ENCODE peak calls at places on chromosome 3, in four cellular contexts. One of them, this sample, is unnamed. For H3K4me1, the result is how much of the 10 kb centered on the place peaks cover.

GRCh38 chr3:52046186-52046913 is 10.0 kb downstream of the DUSP7 start:
- DNase-seq in BE2C: peak
- DNase-seq in adipocyte: peak
- DNase-seq in SK-N-SH: peak
- DNase-seq in this sample: peak

GRCh38 chr3:37906734-37907282 is 45.1 kb downstream of the CTDSPL start:
- DNase-seq in adipocyte: no peak
- DNase-seq in SK-N-SH: no peak
- DNase-seq in BE2C: no peak
- DNase-seq in this sample: no peak

GRCh38 chr3:158094917-158095301 is 11.3 kb downstream of the SHOX2 start:
- DNase-seq in SK-N-SH: no peak
- DNase-seq in adipocyte: no peak
- DNase-seq in BE2C: no peak
- DNase-seq in this sample: no peak

GRCh38 chr3:165444745-165445144 is 248.6 kb upstream of the SLITRK3 start:
- DNase-seq in adipocyte: no peak
- DNase-seq in SK-N-SH: no peak
- DNase-seq in BE2C: no peak
- DNase-seq in this sample: no peak

GRCh38 chr3:79473993-79474392 is 293.8 kb downstream of the ROBO1 start:
- DNase-seq in BE2C: no peak
- DNase-seq in adipocyte: no peak
- DNase-seq in SK-N-SH: no peak
- DNase-seq in this sample: no peak

GRCh38 chr3:71154846-71155245 is 428.7 kb downstream of the FOXP1 start:
- DNase-seq in adipocyte: peak
- DNase-seq in SK-N-SH: no peak
- DNase-seq in BE2C: no peak
- DNase-seq in this sample: no peak

GRCh38 chr3:23941440-23941839 is 3.6 kb upstream of the NR1D2 start:
- DNase-seq in BE2C: no peak
- DNase-seq in SK-N-SH: no peak
- DNase-seq in adipocyte: no peak
- DNase-seq in this sample: no peak

GRCh38 chr3:157086775-157087174 is 73.2 kb downstream of the CCNL1 start:
- DNase-seq in adipocyte: no peak
- DNase-seq in SK-N-SH: no peak
- DNase-seq in BE2C: no peak
- DNase-seq in this sample: no peak

GRCh38 chr3:172177046-172177445 is 137.7 kb downstream of the FNDC3B start:
- DNase-seq in BE2C: no peak
- DNase-seq in SK-N-SH: no peak
- DNase-seq in adipocyte: peak
- DNase-seq in this sample: no peak

GRCh38 chr3:147797095-147797494 is 387.9 kb downstream of the ZIC1 start:
- DNase-seq in BE2C: no peak
- DNase-seq in adipocyte: no peak
- DNase-seq in SK-N-SH: no peak
- DNase-seq in this sample: no peak

GRCh38 chr3:38382506-38383080 is 36.0 kb downstream of the XYLB start:
- DNase-seq in adipocyte: no peak
- DNase-seq in SK-N-SH: no peak
- DNase-seq in BE2C: no peak
- DNase-seq in this sample: no peak

DNA sequence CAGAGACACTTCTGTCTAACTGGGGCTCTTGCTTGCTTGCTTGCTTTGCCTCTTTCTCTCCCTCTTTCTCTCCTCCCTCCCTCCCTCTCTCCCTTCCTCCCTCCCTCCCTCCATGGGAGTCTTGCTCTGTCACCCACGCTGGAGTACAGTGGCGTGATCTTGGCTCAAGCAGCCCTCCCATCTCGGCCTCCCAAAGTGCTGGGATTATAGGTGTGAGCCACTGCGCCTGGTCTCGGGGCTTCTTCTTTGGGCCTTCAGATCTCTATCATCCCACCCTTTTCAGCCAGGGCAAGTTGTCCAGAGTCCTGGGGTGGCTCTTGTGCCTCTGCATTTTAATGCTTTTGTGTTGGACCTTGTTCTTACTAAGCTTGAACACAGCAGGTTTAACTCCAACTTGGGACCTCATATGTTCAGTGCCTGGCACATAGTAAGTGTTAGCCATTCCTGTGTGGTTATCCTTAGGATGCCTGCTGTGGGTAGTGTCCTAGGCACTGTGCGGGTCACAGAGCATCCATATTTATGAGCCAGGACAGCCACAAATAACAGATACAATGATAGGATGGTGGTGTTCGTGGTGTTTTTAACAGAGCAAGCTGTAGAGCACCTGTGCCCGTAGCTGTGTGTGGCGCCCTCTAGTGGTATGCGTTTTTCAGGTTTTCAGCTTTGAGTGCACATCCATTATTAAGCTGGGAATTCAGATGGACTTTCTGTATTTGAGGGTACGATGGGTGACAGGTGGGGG is 75.1 kb downstream of the CCK start:
- DNase-seq in adipocyte: peak
- DNase-seq in SK-N-SH: peak
- DNase-seq in BE2C: peak
- DNase-seq in this sample: peak
- H3K4me1 ChIP-seq in adipocyte: under half
- H3K4me1 ChIP-seq in SK-N-SH: under half
- H3K4me1 ChIP-seq in BE2C: under half
- H3K4me1 ChIP-seq in this sample: under half

GRCh38 chr3:114902691-114903101 is 244.4 kb downstream of the ZBTB20 start:
- DNase-seq in SK-N-SH: no peak
- DNase-seq in adipocyte: no peak
- DNase-seq in BE2C: no peak
- DNase-seq in this sample: peak
- H3K4me1 ChIP-seq in SK-N-SH: under half
- H3K4me1 ChIP-seq in adipocyte: under half
- H3K4me1 ChIP-seq in BE2C: under half
- H3K4me1 ChIP-seq in this sample: under half

GRCh38 chr3:61005591-61005990 is 245.7 kb downstream of the FHIT start:
- DNase-seq in SK-N-SH: no peak
- DNase-seq in adipocyte: no peak
- DNase-seq in BE2C: no peak
- DNase-seq in this sample: no peak

GRCh38 chr3:61008168-61008737 is 243.0 kb downstream of the FHIT start:
- DNase-seq in adipocyte: no peak
- DNase-seq in SK-N-SH: no peak
- DNase-seq in BE2C: no peak
- DNase-seq in this sample: no peak

GRCh38 chr3:61009025-61009424 is 242.2 kb downstream of the FHIT start:
- DNase-seq in BE2C: no peak
- DNase-seq in SK-N-SH: no peak
- DNase-seq in adipocyte: no peak
- DNase-seq in this sample: no peak
- H3K4me1 ChIP-seq in BE2C: under half
- H3K4me1 ChIP-seq in SK-N-SH: under half
- H3K4me1 ChIP-seq in adipocyte: under half
- H3K4me1 ChIP-seq in this sample: under half

GRCh38 chr3:119309591-119309990 is 15.4 kb downstream of the ARHGAP31 start:
- DNase-seq in adipocyte: no peak
- DNase-seq in BE2C: no peak
- DNase-seq in SK-N-SH: no peak
- DNase-seq in this sample: no peak
- H3K4me1 ChIP-seq in adipocyte: under half
- H3K4me1 ChIP-seq in BE2C: under half
- H3K4me1 ChIP-seq in SK-N-SH: under half
- H3K4me1 ChIP-seq in this sample: under half

GRCh38 chr3:123641084-123641462 is 56.2 kb upstream of the HACD2 start:
- DNase-seq in BE2C: no peak
- DNase-seq in SK-N-SH: no peak
- DNase-seq in adipocyte: no peak
- DNase-seq in this sample: no peak

GRCh38 chr3:123641505-123641904 is 56.7 kb upstream of the HACD2 start:
- DNase-seq in adipocyte: no peak
- DNase-seq in SK-N-SH: no peak
- DNase-seq in BE2C: no peak
- DNase-seq in this sample: no peak

GRCh38 chr3:123644358-123644757 is 59.5 kb upstream of the HACD2 start:
- DNase-seq in SK-N-SH: no peak
- DNase-seq in BE2C: no peak
- DNase-seq in adipocyte: no peak
- DNase-seq in this sample: no peak

GRCh38 chr3:123642182-123642956 is 57.5 kb upstream of the HACD2 start:
- DNase-seq in SK-N-SH: peak
- DNase-seq in BE2C: peak
- DNase-seq in adipocyte: peak
- DNase-seq in this sample: peak

DNA sequence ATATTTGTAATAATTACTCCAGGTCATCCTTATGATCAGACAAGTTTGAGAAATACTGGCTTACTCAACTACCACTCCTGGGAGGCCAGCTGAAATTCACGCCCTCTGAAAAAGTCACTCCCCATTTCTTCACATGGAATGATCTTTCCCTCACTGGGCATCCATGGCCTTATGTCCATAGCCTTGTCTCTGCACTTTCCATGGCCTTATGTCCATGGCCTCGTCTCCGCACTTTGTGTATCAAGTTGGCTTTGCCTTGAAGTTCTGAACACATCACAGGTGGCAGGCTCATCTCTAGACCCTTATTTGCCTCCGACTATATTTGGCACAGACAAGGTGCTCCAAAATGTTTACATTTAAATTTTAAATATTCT is 58.1 kb upstream of the HACD2 start:
- DNase-seq in BE2C: no peak
- DNase-seq in adipocyte: no peak
- DNase-seq in SK-N-SH: no peak
- DNase-seq in this sample: no peak
- H3K4me1 ChIP-seq in BE2C: under half
- H3K4me1 ChIP-seq in adipocyte: half or more
- H3K4me1 ChIP-seq in SK-N-SH: under half
- H3K4me1 ChIP-seq in this sample: under half

GRCh38 chr3:36894924-36895323 is 49.9 kb downstream of the TRANK1 start:
- DNase-seq in SK-N-SH: no peak
- DNase-seq in adipocyte: no peak
- DNase-seq in BE2C: no peak
- DNase-seq in this sample: no peak
- H3K4me1 ChIP-seq in SK-N-SH: under half
- H3K4me1 ChIP-seq in adipocyte: under half
- H3K4me1 ChIP-seq in BE2C: under half
- H3K4me1 ChIP-seq in this sample: under half

GRCh38 chr3:61685755-61686154 is 124.4 kb downstream of the PTPRG start:
- DNase-seq in SK-N-SH: no peak
- DNase-seq in adipocyte: no peak
- DNase-seq in BE2C: no peak
- DNase-seq in this sample: no peak
- H3K4me1 ChIP-seq in SK-N-SH: under half
- H3K4me1 ChIP-seq in adipocyte: under half
- H3K4me1 ChIP-seq in BE2C: under half
- H3K4me1 ChIP-seq in this sample: under half

GRCh38 chr3:127212711-127213110 is 19.8 kb downstream of the PRR23E start:
- DNase-seq in SK-N-SH: no peak
- DNase-seq in BE2C: no peak
- DNase-seq in adipocyte: no peak
- DNase-seq in this sample: no peak
- H3K4me1 ChIP-seq in SK-N-SH: under half
- H3K4me1 ChIP-seq in BE2C: under half
- H3K4me1 ChIP-seq in adipocyte: under half
- H3K4me1 ChIP-seq in this sample: under half

DNA sequence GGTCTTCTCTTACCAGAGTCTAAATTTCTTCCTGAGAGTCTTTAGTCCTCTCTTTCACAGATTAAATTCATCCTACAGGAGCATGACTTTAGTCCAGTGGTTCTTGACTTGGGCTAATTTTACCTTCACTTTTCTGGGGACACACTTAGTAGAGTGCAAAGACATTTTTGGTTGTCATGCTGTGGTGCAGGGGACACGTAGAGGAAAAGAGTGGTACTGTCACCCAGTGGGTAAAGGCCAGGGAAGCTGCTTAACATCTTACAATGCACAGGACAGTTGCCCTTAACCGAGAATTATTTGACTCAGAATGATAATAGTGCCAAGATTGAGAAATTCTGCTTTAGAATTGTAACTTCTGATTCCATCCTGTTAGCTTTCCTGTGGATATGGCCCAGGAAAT is 772.5 kb upstream of the GRM7 start:
- DNase-seq in SK-N-SH: no peak
- DNase-seq in BE2C: no peak
- DNase-seq in adipocyte: no peak
- DNase-seq in this sample: no peak
- H3K4me1 ChIP-seq in SK-N-SH: under half
- H3K4me1 ChIP-seq in BE2C: under half
- H3K4me1 ChIP-seq in adipocyte: under half
- H3K4me1 ChIP-seq in this sample: under half